ENCODE peak calls at places on chromosome 12, in six cellular contexts. One of them, this sample, is unnamed.

GRCh38 chr12:65937181-65937641 is 112.9 kb downstream of the HMGA2 start:
- DNase-seq in WTC11: no peak
- DNase-seq in GM18507: no peak
- DNase-seq in mucosa of gallbladder: no peak
- DNase-seq in activated CD4-positive, alpha-beta T cell treated with anti-CD3 and anti-CD28 coated beads for 24 hours: no peak
- DNase-seq in stimulated activated CD4-positive, alpha-beta T cell treated with anti-CD3 and anti-CD28 coated beads, Interleukin-12 subunit alpha, Interleukin-12 subunit beta, amount 100 ng/mL, for 48 hours: no peak
- DNase-seq in this sample: no peak

GRCh38 chr12:58711968-58712367 is 208.3 kb downstream of the LRIG3 start:
- DNase-seq in WTC11: no peak
- DNase-seq in GM18507: no peak
- DNase-seq in mucosa of gallbladder: no peak
- DNase-seq in activated CD4-positive, alpha-beta T cell treated with anti-CD3 and anti-CD28 coated beads for 24 hours: no peak
- DNase-seq in stimulated activated CD4-positive, alpha-beta T cell treated with anti-CD3 and anti-CD28 coated beads, Interleukin-12 subunit alpha, Interleukin-12 subunit beta, amount 100 ng/mL, for 48 hours: no peak
- DNase-seq in this sample: no peak

GRCh38 chr12:27335364-27336145 is 2.9 kb downstream of the BMAL2 start:
- DNase-seq in WTC11: no peak
- DNase-seq in GM18507: no peak
- DNase-seq in mucosa of gallbladder: no peak
- DNase-seq in activated CD4-positive, alpha-beta T cell treated with anti-CD3 and anti-CD28 coated beads for 24 hours: no peak
- DNase-seq in stimulated activated CD4-positive, alpha-beta T cell treated with anti-CD3 and anti-CD28 coated beads, Interleukin-12 subunit alpha, Interleukin-12 subunit beta, amount 100 ng/mL, for 48 hours: no peak
- DNase-seq in this sample: no peak

GRCh38 chr12:12630850-12631249 is 19.2 kb downstream of the CREBL2 start:
- DNase-seq in WTC11: no peak
- DNase-seq in GM18507: no peak
- DNase-seq in mucosa of gallbladder: no peak
- DNase-seq in activated CD4-positive, alpha-beta T cell treated with anti-CD3 and anti-CD28 coated beads for 24 hours: no peak
- DNase-seq in stimulated activated CD4-positive, alpha-beta T cell treated with anti-CD3 and anti-CD28 coated beads, Interleukin-12 subunit alpha, Interleukin-12 subunit beta, amount 100 ng/mL, for 48 hours: no peak
- DNase-seq in this sample: no peak

GRCh38 chr12:85834378-85834777 is 1.8 kb downstream of the RASSF9 start:
- DNase-seq in WTC11: no peak
- DNase-seq in GM18507: no peak
- DNase-seq in mucosa of gallbladder: no peak
- DNase-seq in activated CD4-positive, alpha-beta T cell treated with anti-CD3 and anti-CD28 coated beads for 24 hours: no peak
- DNase-seq in stimulated activated CD4-positive, alpha-beta T cell treated with anti-CD3 and anti-CD28 coated beads, Interleukin-12 subunit alpha, Interleukin-12 subunit beta, amount 100 ng/mL, for 48 hours: no peak
- DNase-seq in this sample: no peak

GRCh38 chr12:32400114-32400672 is 835 bp downstream of the FGD4 start:
- DNase-seq in WTC11: peak
- DNase-seq in GM18507: no peak
- DNase-seq in mucosa of gallbladder: no peak
- DNase-seq in activated CD4-positive, alpha-beta T cell treated with anti-CD3 and anti-CD28 coated beads for 24 hours: no peak
- DNase-seq in stimulated activated CD4-positive, alpha-beta T cell treated with anti-CD3 and anti-CD28 coated beads, Interleukin-12 subunit alpha, Interleukin-12 subunit beta, amount 100 ng/mL, for 48 hours: no peak
- DNase-seq in this sample: no peak

GRCh38 chr12:87270894-87271293 is 758.3 kb downstream of the C12orf50 start:
- DNase-seq in WTC11: no peak
- DNase-seq in GM18507: no peak
- DNase-seq in mucosa of gallbladder: no peak
- DNase-seq in activated CD4-positive, alpha-beta T cell treated with anti-CD3 and anti-CD28 coated beads for 24 hours: no peak
- DNase-seq in stimulated activated CD4-positive, alpha-beta T cell treated with anti-CD3 and anti-CD28 coated beads, Interleukin-12 subunit alpha, Interleukin-12 subunit beta, amount 100 ng/mL, for 48 hours: no peak
- DNase-seq in this sample: no peak

GRCh38 chr12:93943766-93944165 is 204.6 kb upstream of the PLXNC1 start:
- DNase-seq in WTC11: no peak
- DNase-seq in GM18507: no peak
- DNase-seq in mucosa of gallbladder: no peak
- DNase-seq in activated CD4-positive, alpha-beta T cell treated with anti-CD3 and anti-CD28 coated beads for 24 hours: no peak
- DNase-seq in stimulated activated CD4-positive, alpha-beta T cell treated with anti-CD3 and anti-CD28 coated beads, Interleukin-12 subunit alpha, Interleukin-12 subunit beta, amount 100 ng/mL, for 48 hours: no peak
- DNase-seq in this sample: no peak

GRCh38 chr12:71439613-71440392 is at the start of gene LGR5:
- DNase-seq in WTC11: peak
- DNase-seq in GM18507: no peak
- DNase-seq in mucosa of gallbladder: no peak
- DNase-seq in activated CD4-positive, alpha-beta T cell treated with anti-CD3 and anti-CD28 coated beads for 24 hours: no peak
- DNase-seq in stimulated activated CD4-positive, alpha-beta T cell treated with anti-CD3 and anti-CD28 coated beads, Interleukin-12 subunit alpha, Interleukin-12 subunit beta, amount 100 ng/mL, for 48 hours: peak
- DNase-seq in this sample: no peak

GRCh38 chr12:34051486-34051885 is 29.2 kb downstream of the ALG10 start:
- DNase-seq in WTC11: no peak
- DNase-seq in GM18507: no peak
- DNase-seq in mucosa of gallbladder: no peak
- DNase-seq in activated CD4-positive, alpha-beta T cell treated with anti-CD3 and anti-CD28 coated beads for 24 hours: no peak
- DNase-seq in stimulated activated CD4-positive, alpha-beta T cell treated with anti-CD3 and anti-CD28 coated beads, Interleukin-12 subunit alpha, Interleukin-12 subunit beta, amount 100 ng/mL, for 48 hours: no peak
- DNase-seq in this sample: no peak